ENCODE peak calls at places on chromosomes 11 and 22, in nine cellular contexts. One of them, this sample, is unnamed.

GRCh38 chr11:47121056-47121455 is 55.6 kb downstream of the ARFGAP2 start:
- DNase-seq in NCI-H1092: no peak
- DNase-seq in CD8-positive, alpha-beta memory T cell: no peak
- DNase-seq in nephron progenitor cell: no peak
- DNase-seq in heart left ventricle: no peak
- DNase-seq in activated gamma-delta T cell treated with Interleukin-2 at 50 U/mL for 16 hours: no peak
- DNase-seq in caudate nucleus: no peak
- DNase-seq in activated CD4-positive, alpha-beta T cell treated with anti-CD3 and anti-CD28 coated beads, Interleukin-2, amount 50 U/mL, for 24 hours: no peak
- DNase-seq in HFF-Myc: no peak
- DNase-seq in this sample: no peak

GRCh38 chr22:49997221-49997599 is 15.4 kb downstream of the IL17REL start:
- DNase-seq in NCI-H1092: no peak
- DNase-seq in CD8-positive, alpha-beta memory T cell: no peak
- DNase-seq in nephron progenitor cell: no peak
- DNase-seq in heart left ventricle: no peak
- DNase-seq in activated gamma-delta T cell treated with Interleukin-2 at 50 U/mL for 16 hours: no peak
- DNase-seq in caudate nucleus: no peak
- DNase-seq in activated CD4-positive, alpha-beta T cell treated with anti-CD3 and anti-CD28 coated beads, Interleukin-2, amount 50 U/mL, for 24 hours: no peak
- DNase-seq in HFF-Myc: no peak
- DNase-seq in this sample: no peak

GRCh38 chr11:83971063-83971462 is 684.9 kb upstream of the CCDC90B start:
- DNase-seq in NCI-H1092: no peak
- DNase-seq in CD8-positive, alpha-beta memory T cell: no peak
- DNase-seq in nephron progenitor cell: no peak
- DNase-seq in heart left ventricle: no peak
- DNase-seq in activated gamma-delta T cell treated with Interleukin-2 at 50 U/mL for 16 hours: no peak
- DNase-seq in caudate nucleus: no peak
- DNase-seq in activated CD4-positive, alpha-beta T cell treated with anti-CD3 and anti-CD28 coated beads, Interleukin-2, amount 50 U/mL, for 24 hours: no peak
- DNase-seq in HFF-Myc: no peak
- DNase-seq in this sample: no peak

GRCh38 chr22:46791201-46791731 is 28.8 kb downstream of the TBC1D22A start:
- DNase-seq in NCI-H1092: no peak
- DNase-seq in CD8-positive, alpha-beta memory T cell: peak
- DNase-seq in nephron progenitor cell: no peak
- DNase-seq in heart left ventricle: no peak
- DNase-seq in activated gamma-delta T cell treated with Interleukin-2 at 50 U/mL for 16 hours: peak
- DNase-seq in caudate nucleus: no peak
- DNase-seq in activated CD4-positive, alpha-beta T cell treated with anti-CD3 and anti-CD28 coated beads, Interleukin-2, amount 50 U/mL, for 24 hours: peak
- DNase-seq in HFF-Myc: no peak
- DNase-seq in this sample: peak

GRCh38 chr11:32088117-32088941 is 2.5 kb upstream of the RCN1 start:
- DNase-seq in NCI-H1092: no peak
- DNase-seq in CD8-positive, alpha-beta memory T cell: no peak
- DNase-seq in nephron progenitor cell: no peak
- DNase-seq in heart left ventricle: peak
- DNase-seq in activated gamma-delta T cell treated with Interleukin-2 at 50 U/mL for 16 hours: no peak
- DNase-seq in caudate nucleus: peak
- DNase-seq in activated CD4-positive, alpha-beta T cell treated with anti-CD3 and anti-CD28 coated beads, Interleukin-2, amount 50 U/mL, for 24 hours: peak
- DNase-seq in HFF-Myc: peak
- DNase-seq in this sample: no peak

GRCh38 chr11:73240190-73240781 is 22.2 kb downstream of the P2RY2 start:
- DNase-seq in NCI-H1092: no peak
- DNase-seq in CD8-positive, alpha-beta memory T cell: no peak
- DNase-seq in nephron progenitor cell: no peak
- DNase-seq in heart left ventricle: peak
- DNase-seq in activated gamma-delta T cell treated with Interleukin-2 at 50 U/mL for 16 hours: no peak
- DNase-seq in caudate nucleus: no peak
- DNase-seq in activated CD4-positive, alpha-beta T cell treated with anti-CD3 and anti-CD28 coated beads, Interleukin-2, amount 50 U/mL, for 24 hours: no peak
- DNase-seq in HFF-Myc: no peak
- DNase-seq in this sample: no peak

GRCh38 chr11:4626207-4627105 is 10.8 kb upstream of the OR51D1 start:
- DNase-seq in NCI-H1092: peak
- DNase-seq in CD8-positive, alpha-beta memory T cell: no peak
- DNase-seq in nephron progenitor cell: peak
- DNase-seq in heart left ventricle: peak
- DNase-seq in activated gamma-delta T cell treated with Interleukin-2 at 50 U/mL for 16 hours: peak
- DNase-seq in caudate nucleus: peak
- DNase-seq in activated CD4-positive, alpha-beta T cell treated with anti-CD3 and anti-CD28 coated beads, Interleukin-2, amount 50 U/mL, for 24 hours: peak
- DNase-seq in HFF-Myc: peak
- DNase-seq in this sample: peak

GRCh38 chr11:12629601-12630313 is 44.5 kb upstream of the TEAD1 start:
- DNase-seq in NCI-H1092: no peak
- DNase-seq in CD8-positive, alpha-beta memory T cell: no peak
- DNase-seq in nephron progenitor cell: no peak
- DNase-seq in heart left ventricle: no peak
- DNase-seq in activated gamma-delta T cell treated with Interleukin-2 at 50 U/mL for 16 hours: no peak
- DNase-seq in caudate nucleus: no peak
- DNase-seq in activated CD4-positive, alpha-beta T cell treated with anti-CD3 and anti-CD28 coated beads, Interleukin-2, amount 50 U/mL, for 24 hours: no peak
- DNase-seq in HFF-Myc: no peak
- DNase-seq in this sample: no peak

GRCh38 chr11:85787809-85788805 is 22.8 kb downstream of the SYTL2 start:
- DNase-seq in NCI-H1092: no peak
- DNase-seq in CD8-positive, alpha-beta memory T cell: no peak
- DNase-seq in nephron progenitor cell: no peak
- DNase-seq in heart left ventricle: no peak
- DNase-seq in activated gamma-delta T cell treated with Interleukin-2 at 50 U/mL for 16 hours: no peak
- DNase-seq in caudate nucleus: no peak
- DNase-seq in activated CD4-positive, alpha-beta T cell treated with anti-CD3 and anti-CD28 coated beads, Interleukin-2, amount 50 U/mL, for 24 hours: no peak
- DNase-seq in HFF-Myc: no peak
- DNase-seq in this sample: no peak

GRCh38 chr11:132373405-132374141 is 1003.2 kb downstream of the NTM start:
- DNase-seq in NCI-H1092: no peak
- DNase-seq in CD8-positive, alpha-beta memory T cell: no peak
- DNase-seq in nephron progenitor cell: no peak
- DNase-seq in heart left ventricle: no peak
- DNase-seq in activated gamma-delta T cell treated with Interleukin-2 at 50 U/mL for 16 hours: no peak
- DNase-seq in caudate nucleus: no peak
- DNase-seq in activated CD4-positive, alpha-beta T cell treated with anti-CD3 and anti-CD28 coated beads, Interleukin-2, amount 50 U/mL, for 24 hours: no peak
- DNase-seq in HFF-Myc: no peak
- DNase-seq in this sample: no peak

GRCh38 chr11:35115688-35116030 is 23.3 kb upstream of the CD44 start:
- DNase-seq in NCI-H1092: no peak
- DNase-seq in CD8-positive, alpha-beta memory T cell: no peak
- DNase-seq in nephron progenitor cell: no peak
- DNase-seq in heart left ventricle: no peak
- DNase-seq in activated gamma-delta T cell treated with Interleukin-2 at 50 U/mL for 16 hours: no peak
- DNase-seq in caudate nucleus: no peak
- DNase-seq in activated CD4-positive, alpha-beta T cell treated with anti-CD3 and anti-CD28 coated beads, Interleukin-2, amount 50 U/mL, for 24 hours: no peak
- DNase-seq in HFF-Myc: no peak
- DNase-seq in this sample: no peak

GRCh38 chr22:47188337-47189055 is 426.0 kb downstream of the TBC1D22A start:
- DNase-seq in NCI-H1092: no peak
- DNase-seq in CD8-positive, alpha-beta memory T cell: no peak
- DNase-seq in nephron progenitor cell: no peak
- DNase-seq in heart left ventricle: peak
- DNase-seq in activated gamma-delta T cell treated with Interleukin-2 at 50 U/mL for 16 hours: no peak
- DNase-seq in caudate nucleus: no peak
- DNase-seq in activated CD4-positive, alpha-beta T cell treated with anti-CD3 and anti-CD28 coated beads, Interleukin-2, amount 50 U/mL, for 24 hours: no peak
- DNase-seq in HFF-Myc: no peak
- DNase-seq in this sample: no peak

This sample was measured in naive thymus-derived CD4-positive, alpha-beta T cell.